ENCODE peak calls at places on chromosomes 12 and 14, in seven cellular contexts. G, E, D, U, Q, W and S are unnamed samples.
A peak's percentile ranks its signal among the peaks of the same experiment; 100 is the strongest.

GRCh38 chr12:27331299-27331926 is 1.2 kb upstream of the BMAL2 start:
- DNase-seq in G (no peak), E (no peak), D (peak; percentile 99), U (no peak), Q (no peak), W (peak; percentile 83), S (peak; percentile 99)

GRCh38 chr14:39267592-39268112 is 33.9 kb downstream of the MIA2 start:
- DNase-seq in G (no peak), E (peak; percentile 57), D (no peak), U (no peak), Q (no peak), W (no peak), S (peak; percentile 45)

GRCh38 chr12:56785141-56785865 is 22.2 kb downstream of the HSD17B6 start:
- DNase-seq in G (no peak), E (no peak), D (no peak), U (no peak), Q (no peak), W (no peak), S (no peak)

GRCh38 chr12:53476769-53477209 is 22.5 kb downstream of the MAP3K12 start:
- DNase-seq in G (no peak), E (peak; percentile 25), D (no peak), U (no peak), Q (no peak), W (no peak), S (no peak)

GRCh38 chr14:88518592-88519512 is 36.0 kb downstream of the PTPN21 start:
- DNase-seq in G (no peak), E (no peak), D (no peak), U (no peak), Q (no peak), W (peak; percentile 15), S (peak; percentile 43)

GRCh38 chr12:102900389-102900788 is 16.7 kb downstream of the PAH start:
- DNase-seq in G (no peak), E (no peak), D (no peak), U (no peak), Q (no peak), W (no peak), S (no peak)

GRCh38 chr12:55057466-55057865 is 37.7 kb downstream of the NEUROD4 start:
- DNase-seq in G (no peak), E (no peak), D (no peak), U (no peak), Q (no peak), W (no peak), S (peak; percentile 12)

GRCh38 chr12:26389303-26389702 is 193.9 kb downstream of the SSPN start:
- DNase-seq in G (no peak), E (no peak), D (no peak), U (no peak), Q (no peak), W (no peak), S (no peak)

GRCh38 chr12:69105101-69105613 is 134.2 kb upstream of the CPSF6 start:
- DNase-seq in G (no peak), E (no peak), D (no peak), U (no peak), Q (no peak), W (no peak), S (no peak)

GRCh38 chr14:24277606-24278321 is 6.4 kb upstream of the RABGGTA start:
- DNase-seq in G (peak; percentile 42), E (no peak), D (no peak), U (no peak), Q (no peak), W (no peak), S (no peak)

GRCh38 chr14:59852350-59852749 is 18.2 kb downstream of the RTN1 start:
- DNase-seq in G (no peak), E (no peak), D (no peak), U (no peak), Q (no peak), W (no peak), S (no peak)

GRCh38 chr12:109726106-109726497 is 12.5 kb downstream of the FAM222A start:
- DNase-seq in G (no peak), E (no peak), D (no peak), U (no peak), Q (no peak), W (no peak), S (no peak)

GRCh38 chr12:64456119-64456518 is 4.2 kb downstream of the TBK1 start:
- DNase-seq in G (no peak), E (no peak), D (no peak), U (no peak), Q (no peak), W (no peak), S (no peak)

GRCh38 chr12:120283318-120283717 is 8.4 kb downstream of the RNU4-2 start:
- DNase-seq in G (no peak), E (no peak), D (no peak), U (no peak), Q (no peak), W (no peak), S (no peak)

GRCh38 chr12:121227294-121227693 is 17.4 kb downstream of the P2RX4 start:
- DNase-seq in G (no peak), E (no peak), D (no peak), U (peak; percentile 81), Q (peak; percentile 73), W (no peak), S (peak; percentile 75)

GRCh38 chr14:89139404-89140247 is 277.4 kb downstream of the FOXN3 start:
- DNase-seq in G (no peak), E (no peak), D (no peak), U (no peak), Q (no peak), W (no peak), S (peak; percentile 45)

GRCh38 chr14:92958373-92959188 is 35.6 kb downstream of the CHGA start:
- DNase-seq in G (no peak), E (no peak), D (no peak), U (no peak), Q (no peak), W (no peak), S (no peak)

GRCh38 chr12:104475269-104475668 is 18.5 kb downstream of the CHST11 start:
- DNase-seq in G (no peak), E (no peak), D (no peak), U (no peak), Q (no peak), W (no peak), S (no peak)

GRCh38 chr14:71933026-71933587 is 878 bp downstream of the RGS6 start:
- DNase-seq in G (no peak), E (no peak), D (no peak), U (no peak), Q (no peak), W (no peak), S (peak; percentile 29)

GRCh38 chr14:71931492-71932228 is 569 bp upstream of the RGS6 start:
- DNase-seq in G (peak; percentile 34), E (no peak), D (no peak), U (no peak), Q (no peak), W (no peak), S (no peak)

DNA sequence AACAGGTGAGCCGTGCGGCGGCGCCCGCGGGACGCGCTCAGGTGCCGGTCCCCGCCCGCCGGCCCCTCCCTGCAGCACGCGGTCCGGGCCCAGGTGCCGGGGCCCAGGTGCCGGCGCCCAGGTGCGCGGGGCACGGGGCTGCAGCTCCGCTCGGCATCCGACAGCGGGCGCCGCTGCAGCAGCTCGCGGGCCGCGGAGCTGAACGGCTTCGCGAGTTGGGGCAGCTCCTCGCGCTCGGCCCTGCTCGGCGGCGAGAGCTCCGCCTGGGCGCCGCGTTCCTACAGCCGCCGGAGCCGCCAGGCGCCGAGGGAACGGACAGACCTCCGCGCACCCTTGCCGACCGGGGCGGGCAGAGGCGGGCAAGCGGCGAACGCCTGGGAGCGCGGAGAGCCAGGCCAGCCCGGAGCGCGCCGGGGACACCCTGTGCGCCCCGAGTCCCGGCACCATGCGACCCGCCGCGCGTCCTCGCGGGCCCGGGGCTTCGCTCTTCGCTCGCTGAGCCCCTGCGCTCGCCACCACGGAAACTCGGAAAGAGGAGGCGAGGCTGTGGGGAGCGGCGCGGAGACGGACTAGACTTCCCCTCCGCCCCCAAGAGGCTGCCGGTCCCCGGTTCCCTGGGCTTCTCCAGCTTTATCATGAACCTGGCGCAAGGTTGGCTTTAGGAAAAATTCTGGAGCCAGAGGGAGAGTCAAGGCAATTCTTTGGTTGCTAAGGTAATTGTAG is at the start of gene RGS6:
- DNase-seq in G (peak; percentile 34), E (no peak), D (no peak), U (peak; percentile 68), Q (peak; percentile 57), W (peak; percentile 40), S (peak; percentile 75)
- H3K4me3 ChIP-seq in G (peak within 1 kb of the TSS; percentile 77), E (no peak within 1 kb of the TSS), D (peak within 1 kb of the TSS; percentile 21), U (no peak within 1 kb of the TSS), Q (no peak within 1 kb of the TSS), W (peak within 1 kb of the TSS; percentile 42), S (no peak within 1 kb of the TSS)

GRCh38 chr12:131091976-131092691 is 138.4 kb downstream of the ADGRD1 start:
- DNase-seq in G (no peak), E (no peak), D (no peak), U (peak; percentile 7), Q (peak; percentile 44), W (no peak), S (no peak)
- H3K4me3 ChIP-seq in G (no peak overlapping the region), E (no peak overlapping the region), D (no peak overlapping the region), U (no peak overlapping the region), Q (no peak overlapping the region), W (no peak overlapping the region), S (no peak overlapping the region)

GRCh38 chr12:52055781-52056711 is 4.8 kb downstream of the NR4A1 start:
- DNase-seq in G (no peak), E (no peak), D (no peak), U (peak; percentile 38), Q (no peak), W (peak; percentile 63), S (no peak)

GRCh38 chr12:52054231-52054837 is 3.1 kb downstream of the NR4A1 start:
- DNase-seq in G (no peak), E (no peak), D (no peak), U (peak; percentile 46), Q (no peak), W (peak; percentile 68), S (no peak)

GRCh38 chr12:52052471-52053186 is 1.4 kb downstream of the NR4A1 start:
- DNase-seq in G (no peak), E (peak; percentile 48), D (no peak), U (peak; percentile 71), Q (peak; percentile 71), W (peak; percentile 73), S (peak; percentile 54)

GRCh38 chr12:52054838-52055741 is 3.8 kb downstream of the NR4A1 start:
- DNase-seq in G (no peak), E (no peak), D (no peak), U (peak; percentile 21), Q (no peak), W (peak; percentile 65), S (no peak)

DNA sequence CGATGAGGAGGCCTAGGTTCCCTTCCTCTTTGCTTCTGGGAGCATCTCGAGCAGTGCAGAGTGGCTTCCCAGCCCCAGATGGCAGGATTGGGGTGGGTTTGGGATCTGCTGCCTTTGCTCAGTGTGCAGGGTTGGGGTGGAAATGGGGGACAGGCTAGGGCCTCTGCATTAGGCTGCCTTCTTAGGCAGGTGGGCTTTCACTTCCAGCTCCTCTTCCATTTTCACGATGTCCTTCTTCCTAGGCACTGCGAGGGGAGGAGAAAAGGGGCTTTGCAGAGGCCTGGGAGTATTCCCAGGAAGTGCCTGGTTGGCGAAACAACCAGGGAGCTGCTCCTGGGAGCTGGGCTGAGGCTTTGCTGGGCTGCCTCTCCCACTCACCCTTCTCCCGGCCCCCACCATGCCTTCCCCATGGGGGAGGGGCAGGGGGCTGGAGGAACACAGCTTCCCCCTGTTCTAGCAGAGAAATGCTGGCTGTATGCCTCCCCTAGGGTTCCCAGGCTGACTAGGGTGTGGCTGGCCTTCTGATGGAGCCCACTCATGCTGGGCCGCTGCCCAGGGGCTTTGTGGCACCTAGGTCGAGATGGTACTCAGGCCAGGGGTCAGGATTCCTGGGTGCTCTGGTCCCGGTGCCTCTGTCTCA is 2.4 kb downstream of the NR4A1 start:
- DNase-seq in G (no peak), E (no peak), D (no peak), U (no peak), Q (no peak), W (peak; percentile 65), S (no peak)
- H3K4me3 ChIP-seq in G (peak overlapping the region; percentile 77), E (no peak overlapping the region), D (no peak overlapping the region), U (no peak overlapping the region), Q (no peak overlapping the region), W (peak overlapping the region; percentile 75), S (no peak overlapping the region)

GRCh38 chr12:4270670-4271432 is 2.7 kb upstream of the CCND2 start:
- DNase-seq in G (peak; percentile 57), E (peak; percentile 60), D (no peak), U (peak; percentile 80), Q (peak; percentile 78), W (no peak), S (peak; percentile 72)
- H3K4me3 ChIP-seq in G (peak overlapping the region; percentile 86), E (peak overlapping the region; percentile 85), D (peak overlapping the region; percentile 43), U (peak overlapping the region; percentile 22), Q (peak overlapping the region; percentile 55), W (peak overlapping the region; percentile 30), S (peak overlapping the region; percentile 97)